ENCODE peak calls at places on chromosomes 3 and 15, in five cellular contexts. T is pancreas, E is AG04450, A is Peyer's patch, V is PC-3. M is an unnamed sample.
A peak's percentile ranks its signal among the peaks of the same experiment; 100 is the strongest.

GRCh38 chr15:56918046-56918906 is at the start of gene TCF12:
- DNase-seq in E (peak; percentile 95), V (peak; percentile 83), T (peak; percentile 94), A (peak; percentile 86), M (peak; percentile 99)

GRCh38 chr15:65082303-65082958 is 5.9 kb downstream of the KBTBD13 start:
- DNase-seq in A (no peak), T (no peak), E (no peak), V (peak; percentile 5), M (no peak)

GRCh38 chr15:66456211-66456610 is 41.4 kb downstream of the SNAPC5 start:
- DNase-seq in A (no peak), T (no peak), V (peak; percentile 81), E (no peak), M (no peak)

GRCh38 chr3:16378920-16379319 is 113.9 kb downstream of the OXNAD1 start:
- DNase-seq in T (no peak), E (peak; percentile 68), A (no peak), V (peak; percentile 56), M (peak; percentile 72)

GRCh38 chr3:115986555-115987207 is 363.4 kb downstream of the GAP43 start:
- DNase-seq in A (no peak), E (no peak), T (no peak), V (peak; percentile 72), M (no peak)

GRCh38 chr15:99412082-99412481 is 153.7 kb upstream of the MEF2A start:
- DNase-seq in T (no peak), E (no peak), A (no peak), V (no peak), M (no peak)

GRCh38 chr3:100865442-100865841 is 127.8 kb downstream of the ABI3BP start:
- DNase-seq in A (no peak), E (no peak), T (no peak), V (peak; percentile 67), M (peak; percentile 41)

GRCh38 chr3:57006048-57006709 is 54.3 kb upstream of the SPATA12 start:
- DNase-seq in E (no peak), A (no peak), V (peak; percentile 26), T (no peak), M (no peak)

GRCh38 chr15:73265536-73266153 is 103.1 kb downstream of the HCN4 start:
- DNase-seq in V (peak; percentile 56), T (no peak), E (peak; percentile 6), A (peak; percentile 22), M (peak; percentile 35)

GRCh38 chr3:155753038-155753647 is 8.3 kb upstream of the PLCH1 start:
- DNase-seq in E (no peak), T (no peak), A (no peak), V (peak; percentile 67), M (peak; percentile 78)

GRCh38 chr3:182565916-182566524 is 227.3 kb upstream of the ATP11B start:
- DNase-seq in A (no peak), E (no peak), V (peak; percentile 17), T (no peak), M (no peak)

GRCh38 chr15:62545392-62546227 is 380.5 kb upstream of the C2CD4B start:
- DNase-seq in T (no peak), E (no peak), A (no peak), V (peak; percentile 30), M (no peak)

GRCh38 chr15:64522226-64522823 is 61.9 kb downstream of the ZNF609 start:
- DNase-seq in A (no peak), E (no peak), V (no peak), T (no peak), M (no peak)

GRCh38 chr3:55623786-55624185 is 136.7 kb upstream of the WNT5A start:
- DNase-seq in E (no peak), V (no peak), A (no peak), T (no peak), M (no peak)

GRCh38 chr3:46193436-46193835 is 14.7 kb downstream of the CCR1 start:
- DNase-seq in E (no peak), V (peak; percentile 71), T (no peak), A (no peak), M (no peak)

GRCh38 chr15:77225641-77226040 is 154.7 kb upstream of the TSPAN3 start:
- DNase-seq in T (no peak), E (no peak), V (no peak), A (no peak), M (no peak)

GRCh38 chr3:113275876-113276580 is 64.7 kb downstream of the BOC start:
- DNase-seq in V (peak; percentile 55), T (no peak), A (peak; percentile 21), E (no peak), M (peak; percentile 97)

GRCh38 chr3:65352951-65353350 is 665.2 kb upstream of the ADAMTS9 start:
- DNase-seq in E (no peak), A (no peak), V (no peak), T (no peak), M (peak; percentile 77)

GRCh38 chr15:78750566-78750965 is 60.7 kb downstream of the ADAMTS7 start:
- DNase-seq in T (peak; percentile 21), V (peak; percentile 10), E (no peak), A (no peak), M (peak; percentile 95)

GRCh38 chr3:152213086-152213674 is 55.5 kb upstream of the MBNL1 start:
- DNase-seq in E (no peak), T (no peak), A (no peak), V (no peak), M (peak; percentile 17)

DNA sequence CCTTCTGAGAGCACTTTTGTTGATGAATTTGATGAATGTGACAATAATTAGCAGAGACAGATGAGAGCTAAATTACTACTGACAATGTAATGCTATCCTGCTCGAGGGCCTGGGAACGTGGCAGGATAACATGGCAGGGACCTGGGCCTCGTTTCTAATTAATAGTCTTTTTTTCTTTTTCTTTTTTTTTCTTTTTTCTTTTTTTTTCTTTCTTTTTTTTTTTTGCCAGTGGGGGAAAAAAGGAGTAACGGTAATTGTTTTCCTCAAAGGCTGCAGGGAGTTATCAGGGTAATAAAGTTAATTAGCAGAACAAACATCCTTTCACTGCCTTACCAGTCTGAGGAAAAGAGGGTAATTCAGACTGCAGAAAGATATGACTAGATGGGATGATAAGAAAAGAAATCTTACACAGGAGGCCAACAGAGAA is 150.1 kb upstream of the SOX2 start:
- DNase-seq in V (no peak), T (no peak), A (no peak), E (no peak), M (no peak)
- H3K27ac ChIP-seq in V (no peak overlapping the region), T (no peak overlapping the region), A (no peak overlapping the region), E (no peak overlapping the region), M (no peak overlapping the region)

DNA sequence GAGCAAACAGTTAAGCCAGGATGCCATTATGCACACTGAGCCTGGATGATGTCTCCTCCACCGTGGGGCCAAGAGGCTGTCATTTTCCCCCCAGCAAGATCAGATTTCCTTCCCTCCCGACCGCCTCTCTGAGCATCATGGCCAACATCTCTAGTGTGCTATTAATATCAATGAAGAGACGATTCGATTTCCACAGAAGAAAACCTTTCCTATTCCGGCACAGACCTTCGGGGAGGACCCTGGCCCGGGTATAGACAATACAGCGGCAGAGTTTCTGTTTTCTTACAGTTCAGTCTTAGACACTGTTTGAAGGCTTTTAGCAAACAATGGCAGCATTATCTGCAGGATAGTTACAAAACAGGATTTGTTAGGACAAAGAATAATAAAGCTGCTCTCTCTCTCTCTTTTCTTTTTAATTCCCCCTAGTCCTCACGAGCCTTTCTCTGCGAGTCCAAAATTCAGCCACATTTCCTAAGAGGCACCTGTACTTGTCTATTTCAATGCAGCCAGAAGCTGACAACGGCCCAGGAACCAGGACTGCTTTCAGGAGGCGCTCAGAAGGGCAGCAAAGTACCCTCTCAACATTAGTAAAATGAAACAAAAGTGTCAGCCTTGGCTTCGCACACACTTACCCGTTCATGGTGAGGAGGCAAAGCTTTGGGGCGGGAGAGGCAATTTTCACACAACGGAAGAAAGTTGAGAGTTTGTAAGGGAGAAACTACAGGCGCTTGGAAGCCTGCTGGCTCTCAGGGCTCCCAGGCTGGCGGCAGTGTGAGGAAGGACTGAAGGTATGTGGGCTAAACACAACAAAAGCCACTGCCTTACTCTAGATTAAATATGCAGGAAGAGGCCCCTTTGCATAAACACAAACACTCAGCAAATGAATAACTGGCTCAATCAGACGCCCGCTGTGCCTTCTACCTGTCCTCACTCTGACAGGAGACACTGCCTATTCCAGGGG is 278.0 kb downstream of the FOXP1 start:
- DNase-seq in T (peak; percentile 30), E (no peak), A (peak; percentile 35), V (peak; percentile 38), M (no peak)
- H3K27ac ChIP-seq in T (peak overlapping the region; percentile 9), E (peak overlapping the region; percentile 40), A (peak overlapping the region; percentile 56), V (no peak overlapping the region), M (peak overlapping the region; percentile 58)

DNA sequence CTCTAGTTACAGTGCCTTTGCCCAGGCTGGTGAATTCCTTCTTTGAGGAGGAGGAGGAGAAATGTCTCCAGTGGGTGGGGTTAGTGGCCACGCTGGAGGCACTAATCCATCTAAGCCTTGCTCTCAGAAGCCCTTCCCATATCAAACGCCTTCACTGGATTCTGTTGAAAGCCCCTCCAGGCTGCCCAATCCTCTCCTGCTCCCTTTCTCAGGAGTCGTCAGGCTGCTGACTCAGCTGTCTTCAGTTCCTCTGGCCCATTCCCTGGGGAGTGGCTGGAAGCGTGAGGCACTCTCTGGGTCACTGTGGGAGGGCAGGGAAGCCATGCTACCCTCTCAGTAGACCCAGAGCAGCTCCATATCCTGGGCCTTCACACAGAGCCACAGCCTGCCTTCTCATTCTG is 2.7 kb downstream of the AP2M1 start:
- DNase-seq in A (no peak), V (no peak), E (no peak), T (no peak), M (peak; percentile 90)
- H3K27ac ChIP-seq in A (peak overlapping the region; percentile 95), V (peak overlapping the region; percentile 62), E (peak overlapping the region; percentile 69), T (no peak overlapping the region), M (peak overlapping the region; percentile 85)

GRCh38 chr15:90142216-90143175 is 40.2 kb upstream of the IDH2 start:
- DNase-seq in V (no peak), E (no peak), A (no peak), T (no peak), M (no peak)
- H3K27ac ChIP-seq in V (peak overlapping the region; percentile 18), E (no peak overlapping the region), A (no peak overlapping the region), T (no peak overlapping the region), M (no peak overlapping the region)

M was measured in osteoblast.